ENCODE peak calls at places on chromosomes 12 and 14, in ten cellular contexts. One of them, this sample, is unnamed.

GRCh38 chr14:76500011-76500410 is 124.1 kb downstream of the ESRRB start:
- DNase-seq in ELF-1: peak
- DNase-seq in RCC 7860: no peak
- DNase-seq in HFF-Myc: peak
- DNase-seq in activated CD4-positive, alpha-beta T cell treated with anti-CD3 and anti-CD28 coated beads, Interleukin-2, amount 10 ng/mL, durations not matched to agents 7 days and 5 days: no peak
- DNase-seq in body of pancreas: no peak
- DNase-seq in LoVo: no peak
- DNase-seq in activated CD8-positive, alpha-beta memory T cell treated with anti-CD3 and anti-CD28 coated beads for 4 hours: no peak
- DNase-seq in CMK: no peak
- DNase-seq in stimulated activated CD4-positive, alpha-beta T cell treated with anti-CD3 and anti-CD28 coated beads, Interleukin-4, amount 100 ng/mL, for 1 hour: no peak
- DNase-seq in this sample: no peak

GRCh38 chr14:71554323-71554722 is 377.9 kb upstream of the RGS6 start:
- DNase-seq in CMK: no peak
- DNase-seq in ELF-1: no peak
- DNase-seq in stimulated activated CD4-positive, alpha-beta T cell treated with anti-CD3 and anti-CD28 coated beads, Interleukin-4, amount 100 ng/mL, for 1 hour: no peak
- DNase-seq in body of pancreas: no peak
- DNase-seq in HFF-Myc: no peak
- DNase-seq in activated CD4-positive, alpha-beta T cell treated with anti-CD3 and anti-CD28 coated beads, Interleukin-2, amount 10 ng/mL, durations not matched to agents 7 days and 5 days: no peak
- DNase-seq in activated CD8-positive, alpha-beta memory T cell treated with anti-CD3 and anti-CD28 coated beads for 4 hours: no peak
- DNase-seq in RCC 7860: no peak
- DNase-seq in LoVo: no peak
- DNase-seq in this sample: no peak

GRCh38 chr12:68771223-68771925 is 25.4 kb downstream of the SLC35E3 start:
- DNase-seq in body of pancreas: no peak
- DNase-seq in HFF-Myc: no peak
- DNase-seq in RCC 7860: no peak
- DNase-seq in activated CD8-positive, alpha-beta memory T cell treated with anti-CD3 and anti-CD28 coated beads for 4 hours: no peak
- DNase-seq in activated CD4-positive, alpha-beta T cell treated with anti-CD3 and anti-CD28 coated beads, Interleukin-2, amount 10 ng/mL, durations not matched to agents 7 days and 5 days: no peak
- DNase-seq in ELF-1: no peak
- DNase-seq in LoVo: no peak
- DNase-seq in stimulated activated CD4-positive, alpha-beta T cell treated with anti-CD3 and anti-CD28 coated beads, Interleukin-4, amount 100 ng/mL, for 1 hour: no peak
- DNase-seq in CMK: peak
- DNase-seq in this sample: no peak

GRCh38 chr14:53793790-53794560 is 162.7 kb downstream of the BMP4 start:
- DNase-seq in stimulated activated CD4-positive, alpha-beta T cell treated with anti-CD3 and anti-CD28 coated beads, Interleukin-4, amount 100 ng/mL, for 1 hour: no peak
- DNase-seq in body of pancreas: peak
- DNase-seq in activated CD4-positive, alpha-beta T cell treated with anti-CD3 and anti-CD28 coated beads, Interleukin-2, amount 10 ng/mL, durations not matched to agents 7 days and 5 days: no peak
- DNase-seq in ELF-1: no peak
- DNase-seq in activated CD8-positive, alpha-beta memory T cell treated with anti-CD3 and anti-CD28 coated beads for 4 hours: no peak
- DNase-seq in CMK: no peak
- DNase-seq in HFF-Myc: no peak
- DNase-seq in RCC 7860: no peak
- DNase-seq in LoVo: no peak
- DNase-seq in this sample: no peak

GRCh38 chr12:71038960-71039359 is 118.4 kb upstream of the PTPRR start:
- DNase-seq in HFF-Myc: no peak
- DNase-seq in stimulated activated CD4-positive, alpha-beta T cell treated with anti-CD3 and anti-CD28 coated beads, Interleukin-4, amount 100 ng/mL, for 1 hour: no peak
- DNase-seq in body of pancreas: no peak
- DNase-seq in LoVo: no peak
- DNase-seq in CMK: no peak
- DNase-seq in ELF-1: no peak
- DNase-seq in activated CD8-positive, alpha-beta memory T cell treated with anti-CD3 and anti-CD28 coated beads for 4 hours: no peak
- DNase-seq in RCC 7860: no peak
- DNase-seq in activated CD4-positive, alpha-beta T cell treated with anti-CD3 and anti-CD28 coated beads, Interleukin-2, amount 10 ng/mL, durations not matched to agents 7 days and 5 days: no peak
- DNase-seq in this sample: no peak

GRCh38 chr12:113194971-113195391 is 9.5 kb downstream of the RITA1 start:
- DNase-seq in LoVo: no peak
- DNase-seq in ELF-1: no peak
- DNase-seq in activated CD8-positive, alpha-beta memory T cell treated with anti-CD3 and anti-CD28 coated beads for 4 hours: no peak
- DNase-seq in body of pancreas: no peak
- DNase-seq in CMK: no peak
- DNase-seq in RCC 7860: peak
- DNase-seq in activated CD4-positive, alpha-beta T cell treated with anti-CD3 and anti-CD28 coated beads, Interleukin-2, amount 10 ng/mL, durations not matched to agents 7 days and 5 days: no peak
- DNase-seq in stimulated activated CD4-positive, alpha-beta T cell treated with anti-CD3 and anti-CD28 coated beads, Interleukin-4, amount 100 ng/mL, for 1 hour: no peak
- DNase-seq in HFF-Myc: no peak
- DNase-seq in this sample: no peak

GRCh38 chr12:100229876-100230275 is 29.3 kb downstream of the ACTR6 start:
- DNase-seq in RCC 7860: no peak
- DNase-seq in activated CD4-positive, alpha-beta T cell treated with anti-CD3 and anti-CD28 coated beads, Interleukin-2, amount 10 ng/mL, durations not matched to agents 7 days and 5 days: no peak
- DNase-seq in ELF-1: peak
- DNase-seq in LoVo: no peak
- DNase-seq in activated CD8-positive, alpha-beta memory T cell treated with anti-CD3 and anti-CD28 coated beads for 4 hours: no peak
- DNase-seq in HFF-Myc: no peak
- DNase-seq in stimulated activated CD4-positive, alpha-beta T cell treated with anti-CD3 and anti-CD28 coated beads, Interleukin-4, amount 100 ng/mL, for 1 hour: no peak
- DNase-seq in body of pancreas: no peak
- DNase-seq in CMK: no peak
- DNase-seq in this sample: no peak

GRCh38 chr12:122368361-122369073 is 54.0 kb downstream of the CLIP1 start:
- DNase-seq in activated CD8-positive, alpha-beta memory T cell treated with anti-CD3 and anti-CD28 coated beads for 4 hours: no peak
- DNase-seq in HFF-Myc: peak
- DNase-seq in activated CD4-positive, alpha-beta T cell treated with anti-CD3 and anti-CD28 coated beads, Interleukin-2, amount 10 ng/mL, durations not matched to agents 7 days and 5 days: no peak
- DNase-seq in stimulated activated CD4-positive, alpha-beta T cell treated with anti-CD3 and anti-CD28 coated beads, Interleukin-4, amount 100 ng/mL, for 1 hour: no peak
- DNase-seq in CMK: no peak
- DNase-seq in LoVo: peak
- DNase-seq in body of pancreas: peak
- DNase-seq in RCC 7860: no peak
- DNase-seq in ELF-1: peak
- DNase-seq in this sample: no peak

GRCh38 chr14:66249544-66249943 is 236.6 kb upstream of the CCDC196 start:
- DNase-seq in RCC 7860: no peak
- DNase-seq in activated CD8-positive, alpha-beta memory T cell treated with anti-CD3 and anti-CD28 coated beads for 4 hours: no peak
- DNase-seq in LoVo: no peak
- DNase-seq in activated CD4-positive, alpha-beta T cell treated with anti-CD3 and anti-CD28 coated beads, Interleukin-2, amount 10 ng/mL, durations not matched to agents 7 days and 5 days: no peak
- DNase-seq in stimulated activated CD4-positive, alpha-beta T cell treated with anti-CD3 and anti-CD28 coated beads, Interleukin-4, amount 100 ng/mL, for 1 hour: no peak
- DNase-seq in CMK: peak
- DNase-seq in HFF-Myc: no peak
- DNase-seq in ELF-1: no peak
- DNase-seq in body of pancreas: no peak
- DNase-seq in this sample: no peak

GRCh38 chr12:795305-795704 is 42.9 kb downstream of the WNK1 start:
- DNase-seq in ELF-1: no peak
- DNase-seq in HFF-Myc: no peak
- DNase-seq in CMK: peak
- DNase-seq in body of pancreas: no peak
- DNase-seq in stimulated activated CD4-positive, alpha-beta T cell treated with anti-CD3 and anti-CD28 coated beads, Interleukin-4, amount 100 ng/mL, for 1 hour: peak
- DNase-seq in RCC 7860: peak
- DNase-seq in activated CD8-positive, alpha-beta memory T cell treated with anti-CD3 and anti-CD28 coated beads for 4 hours: peak
- DNase-seq in activated CD4-positive, alpha-beta T cell treated with anti-CD3 and anti-CD28 coated beads, Interleukin-2, amount 10 ng/mL, durations not matched to agents 7 days and 5 days: peak
- DNase-seq in LoVo: no peak
- DNase-seq in this sample: peak

GRCh38 chr14:99745307-99745951 is 47.8 kb upstream of the EML1 start:
- DNase-seq in activated CD4-positive, alpha-beta T cell treated with anti-CD3 and anti-CD28 coated beads, Interleukin-2, amount 10 ng/mL, durations not matched to agents 7 days and 5 days: no peak
- DNase-seq in ELF-1: no peak
- DNase-seq in CMK: no peak
- DNase-seq in LoVo: no peak
- DNase-seq in activated CD8-positive, alpha-beta memory T cell treated with anti-CD3 and anti-CD28 coated beads for 4 hours: no peak
- DNase-seq in RCC 7860: no peak
- DNase-seq in stimulated activated CD4-positive, alpha-beta T cell treated with anti-CD3 and anti-CD28 coated beads, Interleukin-4, amount 100 ng/mL, for 1 hour: no peak
- DNase-seq in body of pancreas: no peak
- DNase-seq in HFF-Myc: peak
- DNase-seq in this sample: no peak

GRCh38 chr12:113658030-113658655 is 186.5 kb upstream of the LHX5 start:
- DNase-seq in HFF-Myc: no peak
- DNase-seq in stimulated activated CD4-positive, alpha-beta T cell treated with anti-CD3 and anti-CD28 coated beads, Interleukin-4, amount 100 ng/mL, for 1 hour: no peak
- DNase-seq in activated CD8-positive, alpha-beta memory T cell treated with anti-CD3 and anti-CD28 coated beads for 4 hours: no peak
- DNase-seq in ELF-1: no peak
- DNase-seq in body of pancreas: no peak
- DNase-seq in LoVo: no peak
- DNase-seq in RCC 7860: no peak
- DNase-seq in CMK: no peak
- DNase-seq in activated CD4-positive, alpha-beta T cell treated with anti-CD3 and anti-CD28 coated beads, Interleukin-2, amount 10 ng/mL, durations not matched to agents 7 days and 5 days: no peak
- DNase-seq in this sample: no peak

GRCh38 chr12:13465641-13466040 is 269.1 kb downstream of the EMP1 start:
- DNase-seq in RCC 7860: no peak
- DNase-seq in stimulated activated CD4-positive, alpha-beta T cell treated with anti-CD3 and anti-CD28 coated beads, Interleukin-4, amount 100 ng/mL, for 1 hour: no peak
- DNase-seq in LoVo: no peak
- DNase-seq in activated CD4-positive, alpha-beta T cell treated with anti-CD3 and anti-CD28 coated beads, Interleukin-2, amount 10 ng/mL, durations not matched to agents 7 days and 5 days: no peak
- DNase-seq in HFF-Myc: no peak
- DNase-seq in activated CD8-positive, alpha-beta memory T cell treated with anti-CD3 and anti-CD28 coated beads for 4 hours: no peak
- DNase-seq in ELF-1: no peak
- DNase-seq in body of pancreas: no peak
- DNase-seq in CMK: no peak
- DNase-seq in this sample: no peak

GRCh38 chr14:36241183-36241582 is 64.7 kb upstream of the PTCSC3 start:
- DNase-seq in RCC 7860: no peak
- DNase-seq in HFF-Myc: no peak
- DNase-seq in activated CD8-positive, alpha-beta memory T cell treated with anti-CD3 and anti-CD28 coated beads for 4 hours: no peak
- DNase-seq in ELF-1: no peak
- DNase-seq in activated CD4-positive, alpha-beta T cell treated with anti-CD3 and anti-CD28 coated beads, Interleukin-2, amount 10 ng/mL, durations not matched to agents 7 days and 5 days: no peak
- DNase-seq in stimulated activated CD4-positive, alpha-beta T cell treated with anti-CD3 and anti-CD28 coated beads, Interleukin-4, amount 100 ng/mL, for 1 hour: no peak
- DNase-seq in body of pancreas: no peak
- DNase-seq in CMK: no peak
- DNase-seq in LoVo: no peak
- DNase-seq in this sample: no peak

GRCh38 chr12:88707800-88708199 is 127.5 kb upstream of the KITLG start:
- DNase-seq in ELF-1: no peak
- DNase-seq in body of pancreas: no peak
- DNase-seq in LoVo: no peak
- DNase-seq in RCC 7860: no peak
- DNase-seq in HFF-Myc: no peak
- DNase-seq in activated CD8-positive, alpha-beta memory T cell treated with anti-CD3 and anti-CD28 coated beads for 4 hours: no peak
- DNase-seq in stimulated activated CD4-positive, alpha-beta T cell treated with anti-CD3 and anti-CD28 coated beads, Interleukin-4, amount 100 ng/mL, for 1 hour: no peak
- DNase-seq in CMK: no peak
- DNase-seq in activated CD4-positive, alpha-beta T cell treated with anti-CD3 and anti-CD28 coated beads, Interleukin-2, amount 10 ng/mL, durations not matched to agents 7 days and 5 days: no peak
- DNase-seq in this sample: no peak

This sample was measured in CD4-positive, alpha-beta memory T cell.